ENCODE peak calls at places on chromosomes 11 and 22, in seven cellular contexts. One of them, this sample, is unnamed.

GRCh38 chr22:36816635-36817428 is at the start of gene PVALB:
- DNase-seq in gastrocnemius medialis: no peak
- DNase-seq in uterus: no peak
- DNase-seq in ovary: no peak
- DNase-seq in tibial nerve: no peak
- DNase-seq in heart left ventricle: no peak
- DNase-seq in breast epithelium: no peak
- DNase-seq in this sample: peak; percentile 44

GRCh38 chr11:1201395-1202153 is 21.3 kb upstream of the MUC5B start:
- DNase-seq in ovary: no peak
- DNase-seq in tibial nerve: no peak
- DNase-seq in uterus: no peak
- DNase-seq in gastrocnemius medialis: no peak
- DNase-seq in breast epithelium: no peak
- DNase-seq in heart left ventricle: no peak
- DNase-seq in this sample: no peak

GRCh38 chr11:61277973-61278565 is 17.0 kb downstream of the VWCE start:
- DNase-seq in tibial nerve: no peak
- DNase-seq in breast epithelium: no peak
- DNase-seq in uterus: no peak
- DNase-seq in heart left ventricle: no peak
- DNase-seq in gastrocnemius medialis: no peak
- DNase-seq in ovary: no peak
- DNase-seq in this sample: no peak

GRCh38 chr11:126969865-126970479 is 30.6 kb downstream of the KIRREL3 start:
- DNase-seq in ovary: no peak
- DNase-seq in gastrocnemius medialis: no peak
- DNase-seq in uterus: no peak
- DNase-seq in tibial nerve: no peak
- DNase-seq in breast epithelium: no peak
- DNase-seq in heart left ventricle: no peak
- DNase-seq in this sample: no peak

GRCh38 chr22:44399196-44399837 is 86.6 kb upstream of the SHISAL1 start:
- DNase-seq in heart left ventricle: no peak
- DNase-seq in ovary: no peak
- DNase-seq in tibial nerve: peak; percentile 3
- DNase-seq in gastrocnemius medialis: no peak
- DNase-seq in breast epithelium: no peak
- DNase-seq in uterus: peak; percentile 4
- DNase-seq in this sample: peak; percentile 73

GRCh38 chr22:19974233-19974861 is 32.7 kb upstream of the TXNRD2 start:
- DNase-seq in heart left ventricle: no peak
- DNase-seq in gastrocnemius medialis: no peak
- DNase-seq in tibial nerve: no peak
- DNase-seq in breast epithelium: no peak
- DNase-seq in uterus: no peak
- DNase-seq in ovary: no peak
- DNase-seq in this sample: no peak

GRCh38 chr11:101721270-101721669 is 137.5 kb upstream of the TRPC6 start:
- DNase-seq in breast epithelium: no peak
- DNase-seq in heart left ventricle: no peak
- DNase-seq in uterus: no peak
- DNase-seq in gastrocnemius medialis: no peak
- DNase-seq in ovary: no peak
- DNase-seq in tibial nerve: no peak
- DNase-seq in this sample: no peak

GRCh38 chr11:125766251-125766650 is 12.4 kb downstream of the PATE2 start:
- DNase-seq in gastrocnemius medialis: no peak
- DNase-seq in ovary: no peak
- DNase-seq in heart left ventricle: no peak
- DNase-seq in breast epithelium: no peak
- DNase-seq in uterus: no peak
- DNase-seq in tibial nerve: no peak
- DNase-seq in this sample: no peak

GRCh38 chr11:118933486-118933885 is 7.8 kb upstream of the BCL9L start:
- DNase-seq in ovary: peak; percentile 38
- DNase-seq in heart left ventricle: peak; percentile 66
- DNase-seq in tibial nerve: no peak
- DNase-seq in gastrocnemius medialis: peak; percentile 24
- DNase-seq in uterus: peak; percentile 65
- DNase-seq in breast epithelium: no peak
- DNase-seq in this sample: peak; percentile 44

GRCh38 chr22:29071261-29072045 is 1.4 kb upstream of the KREMEN1 start:
- DNase-seq in ovary: peak; percentile 61
- DNase-seq in uterus: peak; percentile 29
- DNase-seq in heart left ventricle: no peak
- DNase-seq in breast epithelium: peak; percentile 48
- DNase-seq in tibial nerve: no peak
- DNase-seq in gastrocnemius medialis: no peak
- DNase-seq in this sample: peak; percentile 73

GRCh38 chr11:119188067-119188466 is 2.8 kb downstream of the NHERF4 start:
- DNase-seq in heart left ventricle: no peak
- DNase-seq in uterus: no peak
- DNase-seq in gastrocnemius medialis: no peak
- DNase-seq in tibial nerve: no peak
- DNase-seq in breast epithelium: no peak
- DNase-seq in ovary: no peak
- DNase-seq in this sample: no peak

GRCh38 chr11:70250876-70251275 is 19.6 kb upstream of the PPFIA1 start:
- DNase-seq in tibial nerve: no peak
- DNase-seq in breast epithelium: no peak
- DNase-seq in uterus: no peak
- DNase-seq in heart left ventricle: no peak
- DNase-seq in ovary: no peak
- DNase-seq in gastrocnemius medialis: no peak
- DNase-seq in this sample: no peak

DNA sequence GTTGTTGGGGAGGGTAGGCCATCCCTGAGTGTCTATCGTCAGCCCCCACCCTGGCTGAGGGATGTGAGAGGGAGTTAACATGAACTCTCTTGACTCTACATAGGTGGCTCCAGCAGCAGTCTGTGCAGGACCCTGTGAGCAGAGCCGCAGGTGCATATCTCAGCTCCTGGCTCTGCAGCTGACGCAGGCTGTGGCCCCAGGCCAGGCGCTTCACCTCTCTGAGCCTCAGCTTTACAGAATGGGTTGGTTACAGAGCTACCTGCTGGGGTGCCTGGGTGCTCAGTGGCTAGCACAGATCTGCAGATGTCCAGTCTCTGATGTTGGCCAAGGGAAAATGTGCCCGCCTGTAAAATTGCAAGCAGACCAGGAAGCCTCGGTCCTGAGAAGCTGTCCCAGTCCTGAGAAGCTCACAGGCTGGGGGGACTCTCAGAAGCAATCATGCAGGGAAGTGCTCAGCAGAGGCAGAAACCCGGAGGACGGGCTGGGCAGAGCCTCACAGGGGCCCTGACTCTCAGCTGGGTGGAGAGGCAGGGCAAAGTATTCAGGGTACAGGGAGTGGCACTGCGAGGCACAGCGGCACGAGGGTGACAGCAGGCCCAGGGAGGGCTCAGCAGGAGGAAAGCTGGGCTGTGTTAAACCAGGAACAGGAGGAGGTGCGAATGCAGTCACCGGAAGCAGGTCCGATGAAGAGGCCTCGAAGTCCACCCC is 15.9 kb upstream of the LRP5 start:
- DNase-seq in gastrocnemius medialis: no peak
- DNase-seq in uterus: no peak
- DNase-seq in heart left ventricle: no peak
- DNase-seq in ovary: no peak
- DNase-seq in breast epithelium: no peak
- DNase-seq in tibial nerve: no peak
- DNase-seq in this sample: no peak
- TF ChIP-seq POLR2A in gastrocnemius medialis: no peak
- TF ChIP-seq POLR2A in uterus: no peak
- TF ChIP-seq POLR2A in heart left ventricle: no peak
- TF ChIP-seq POLR2A in ovary: no peak
- TF ChIP-seq POLR2A in breast epithelium: no peak
- TF ChIP-seq POLR2A in tibial nerve: no peak
- TF ChIP-seq POLR2A in this sample: no peak

GRCh38 chr22:47691152-47691895 is 928.9 kb downstream of the TBC1D22A start:
- DNase-seq in ovary: no peak
- DNase-seq in tibial nerve: no peak
- DNase-seq in breast epithelium: no peak
- DNase-seq in uterus: no peak
- DNase-seq in heart left ventricle: no peak
- DNase-seq in gastrocnemius medialis: no peak
- DNase-seq in this sample: no peak

GRCh38 chr22:47687776-47688175 is 925.3 kb downstream of the TBC1D22A start:
- DNase-seq in uterus: no peak
- DNase-seq in tibial nerve: no peak
- DNase-seq in heart left ventricle: no peak
- DNase-seq in ovary: no peak
- DNase-seq in breast epithelium: no peak
- DNase-seq in gastrocnemius medialis: no peak
- DNase-seq in this sample: no peak

GRCh38 chr22:47692811-47693210 is 930.4 kb downstream of the TBC1D22A start:
- DNase-seq in gastrocnemius medialis: no peak
- DNase-seq in breast epithelium: no peak
- DNase-seq in tibial nerve: no peak
- DNase-seq in uterus: no peak
- DNase-seq in ovary: no peak
- DNase-seq in heart left ventricle: no peak
- DNase-seq in this sample: no peak

GRCh38 chr22:47690166-47690565 is 927.7 kb downstream of the TBC1D22A start:
- DNase-seq in heart left ventricle: no peak
- DNase-seq in breast epithelium: no peak
- DNase-seq in tibial nerve: no peak
- DNase-seq in gastrocnemius medialis: no peak
- DNase-seq in ovary: no peak
- DNase-seq in uterus: no peak
- DNase-seq in this sample: no peak

GRCh38 chr22:47690586-47690985 is 928.1 kb downstream of the TBC1D22A start:
- DNase-seq in breast epithelium: no peak
- DNase-seq in uterus: no peak
- DNase-seq in heart left ventricle: no peak
- DNase-seq in tibial nerve: no peak
- DNase-seq in gastrocnemius medialis: no peak
- DNase-seq in ovary: no peak
- DNase-seq in this sample: no peak
- H3K9me3 ChIP-seq in breast epithelium: peaks cover 9% of the 10 kb centered on the region
- H3K9me3 ChIP-seq in uterus: no peaks in the 10 kb centered on the region
- H3K9me3 ChIP-seq in heart left ventricle: no peaks in the 10 kb centered on the region
- H3K9me3 ChIP-seq in tibial nerve: peaks cover 5% of the 10 kb centered on the region
- H3K9me3 ChIP-seq in gastrocnemius medialis: no peaks in the 10 kb centered on the region
- H3K9me3 ChIP-seq in ovary: no peaks in the 10 kb centered on the region
- H3K9me3 ChIP-seq in this sample: no peaks in the 10 kb centered on the region

GRCh38 chr11:78932757-78933156 is 358.1 kb upstream of the NARS2 start:
- DNase-seq in tibial nerve: no peak
- DNase-seq in breast epithelium: no peak
- DNase-seq in heart left ventricle: no peak
- DNase-seq in gastrocnemius medialis: no peak
- DNase-seq in ovary: no peak
- DNase-seq in uterus: no peak
- DNase-seq in this sample: no peak
- H3K4me1 ChIP-seq in tibial nerve: no peaks in the 10 kb centered on the region
- H3K4me1 ChIP-seq in breast epithelium: no peaks in the 10 kb centered on the region
- H3K4me1 ChIP-seq in heart left ventricle: no peaks in the 10 kb centered on the region
- H3K4me1 ChIP-seq in gastrocnemius medialis: no peaks in the 10 kb centered on the region
- H3K4me1 ChIP-seq in ovary: no peaks in the 10 kb centered on the region
- H3K4me1 ChIP-seq in uterus: no peaks in the 10 kb centered on the region
- H3K4me1 ChIP-seq in this sample: no peaks in the 10 kb centered on the region

DNA sequence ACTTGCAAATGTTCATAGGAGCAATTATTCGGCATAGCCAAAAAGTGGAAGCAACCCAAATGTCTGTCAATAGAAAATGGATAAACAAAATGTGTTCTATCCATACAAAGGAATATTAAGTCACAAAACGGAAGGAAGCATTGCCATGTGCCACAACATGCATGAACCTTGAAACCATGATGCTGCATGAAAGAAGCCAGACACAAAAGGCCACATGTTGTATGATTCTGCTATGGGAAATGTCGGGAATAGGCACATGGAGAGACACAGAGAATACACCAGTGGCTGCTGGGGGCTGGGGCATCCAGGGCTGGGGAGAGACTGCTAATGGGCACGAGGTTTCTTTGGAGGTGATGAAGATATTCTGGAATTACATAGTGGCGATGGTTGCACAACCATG is 6.1 kb upstream of the OSM start:
- DNase-seq in breast epithelium: no peak
- DNase-seq in heart left ventricle: no peak
- DNase-seq in gastrocnemius medialis: no peak
- DNase-seq in uterus: no peak
- DNase-seq in tibial nerve: no peak
- DNase-seq in ovary: no peak
- DNase-seq in this sample: no peak
- TF ChIP-seq POLR2A in breast epithelium: no peak
- TF ChIP-seq POLR2A in heart left ventricle: no peak
- TF ChIP-seq POLR2A in gastrocnemius medialis: no peak
- TF ChIP-seq POLR2A in uterus: no peak
- TF ChIP-seq POLR2A in tibial nerve: no peak
- TF ChIP-seq POLR2A in ovary: no peak
- TF ChIP-seq POLR2A in this sample: no peak

GRCh38 chr11:48129697-48130395 is 86.8 kb upstream of the OR4B1 start:
- DNase-seq in breast epithelium: no peak
- DNase-seq in heart left ventricle: no peak
- DNase-seq in uterus: no peak
- DNase-seq in gastrocnemius medialis: no peak
- DNase-seq in tibial nerve: no peak
- DNase-seq in ovary: no peak
- DNase-seq in this sample: no peak
- H3K9me3 ChIP-seq in breast epithelium: no peaks in the 10 kb centered on the region
- H3K9me3 ChIP-seq in heart left ventricle: no peaks in the 10 kb centered on the region
- H3K9me3 ChIP-seq in uterus: no peaks in the 10 kb centered on the region
- H3K9me3 ChIP-seq in gastrocnemius medialis: no peaks in the 10 kb centered on the region
- H3K9me3 ChIP-seq in tibial nerve: no peaks in the 10 kb centered on the region
- H3K9me3 ChIP-seq in ovary: no peaks in the 10 kb centered on the region
- H3K9me3 ChIP-seq in this sample: no peaks in the 10 kb centered on the region

GRCh38 chr11:57306156-57306876 is 18.4 kb downstream of the TNKS1BP1 start:
- DNase-seq in breast epithelium: no peak
- DNase-seq in heart left ventricle: no peak
- DNase-seq in tibial nerve: no peak
- DNase-seq in uterus: no peak
- DNase-seq in gastrocnemius medialis: no peak
- DNase-seq in ovary: no peak
- DNase-seq in this sample: no peak
- H3K4me1 ChIP-seq in breast epithelium: peaks cover 30% of the 10 kb centered on the region
- H3K4me1 ChIP-seq in heart left ventricle: peaks cover 8% of the 10 kb centered on the region
- H3K4me1 ChIP-seq in tibial nerve: no peaks in the 10 kb centered on the region
- H3K4me1 ChIP-seq in uterus: peaks cover 19% of the 10 kb centered on the region
- H3K4me1 ChIP-seq in gastrocnemius medialis: peaks cover 67% of the 10 kb centered on the region
- H3K4me1 ChIP-seq in ovary: peaks cover 23% of the 10 kb centered on the region
- H3K4me1 ChIP-seq in this sample: peaks cover 69% of the 10 kb centered on the region

GRCh38 chr11:35554491-35555237 is 29.2 kb upstream of the PAMR1 start:
- DNase-seq in tibial nerve: no peak
- DNase-seq in breast epithelium: no peak
- DNase-seq in uterus: no peak
- DNase-seq in heart left ventricle: no peak
- DNase-seq in gastrocnemius medialis: no peak
- DNase-seq in ovary: no peak
- DNase-seq in this sample: no peak

GRCh38 chr11:35553021-35553420 is 27.6 kb upstream of the PAMR1 start:
- DNase-seq in breast epithelium: no peak
- DNase-seq in tibial nerve: no peak
- DNase-seq in uterus: no peak
- DNase-seq in heart left ventricle: no peak
- DNase-seq in ovary: no peak
- DNase-seq in gastrocnemius medialis: no peak
- DNase-seq in this sample: no peak

GRCh38 chr11:35550374-35551036 is 25.1 kb upstream of the PAMR1 start:
- DNase-seq in gastrocnemius medialis: no peak
- DNase-seq in heart left ventricle: no peak
- DNase-seq in ovary: no peak
- DNase-seq in breast epithelium: no peak
- DNase-seq in tibial nerve: no peak
- DNase-seq in uterus: no peak
- DNase-seq in this sample: no peak

GRCh38 chr11:35555238-35555887 is 29.9 kb upstream of the PAMR1 start:
- DNase-seq in tibial nerve: no peak
- DNase-seq in breast epithelium: no peak
- DNase-seq in uterus: no peak
- DNase-seq in gastrocnemius medialis: no peak
- DNase-seq in heart left ventricle: no peak
- DNase-seq in ovary: no peak
- DNase-seq in this sample: no peak

GRCh38 chr11:35553831-35554230 is 28.4 kb upstream of the PAMR1 start:
- DNase-seq in tibial nerve: no peak
- DNase-seq in heart left ventricle: no peak
- DNase-seq in gastrocnemius medialis: no peak
- DNase-seq in breast epithelium: no peak
- DNase-seq in uterus: no peak
- DNase-seq in ovary: no peak
- DNase-seq in this sample: no peak
- TF ChIP-seq POLR2A in tibial nerve: no peak
- TF ChIP-seq POLR2A in heart left ventricle: no peak
- TF ChIP-seq POLR2A in gastrocnemius medialis: no peak
- TF ChIP-seq POLR2A in breast epithelium: no peak
- TF ChIP-seq POLR2A in uterus: no peak
- TF ChIP-seq POLR2A in ovary: no peak
- TF ChIP-seq POLR2A in this sample: no peak